ENCODE peak calls at places on chromosomes 11 and 22, in four cellular contexts. A, U, X and H are unnamed samples.

GRCh38 chr11:28657378-28658030 is 549.3 kb downstream of the METTL15 start:
- DNase-seq in A (no peak), U (no peak), X (no peak), H (no peak)

GRCh38 chr11:76265771-76266241 is 59.5 kb upstream of the WNT11 start:
- DNase-seq in A (no peak), U (no peak), X (no peak), H (no peak)

GRCh38 chr22:45069925-45070324 is 60.1 kb upstream of the PHF21B start:
- DNase-seq in A (no peak), U (no peak), X (no peak), H (no peak)

GRCh38 chr22:27952091-27952490 is 33.0 kb upstream of the PITPNB start:
- DNase-seq in A (no peak), U (peak), X (no peak), H (no peak)

GRCh38 chr11:71425409-71425808 is 22.8 kb downstream of the DHCR7 start:
- DNase-seq in A (no peak), U (no peak), X (no peak), H (no peak)

GRCh38 chr11:133894956-133895549 is 49.7 kb upstream of the SPATA19 start:
- DNase-seq in A (no peak), U (no peak), X (no peak), H (no peak)

GRCh38 chr11:117625237-117625636 is 171.8 kb downstream of the DSCAML1 start:
- DNase-seq in A (no peak), U (no peak), X (no peak), H (no peak)

GRCh38 chr22:38180841-38181452 is 683 bp downstream of the PLA2G6 start:
- DNase-seq in A (peak), U (peak), X (no peak), H (no peak)

GRCh38 chr22:29204617-29205183 is 996 bp upstream of the EMID1 start:
- DNase-seq in A (no peak), U (no peak), X (no peak), H (no peak)

GRCh38 chr11:111633756-111634362 is 31.6 kb downstream of the SIK2 start:
- DNase-seq in A (no peak), U (peak), X (no peak), H (no peak)

GRCh38 chr11:111236355-111236754 is 9.2 kb upstream of the POU2AF2 start:
- DNase-seq in A (no peak), U (no peak), X (no peak), H (no peak)

GRCh38 chr11:2797741-2798361 is 87.7 kb downstream of the CDKN1C start:
- DNase-seq in A (no peak), U (no peak), X (no peak), H (no peak)

GRCh38 chr11:112086422-112087191 is at the start of the genes SDHD and TIMM8B:
- DNase-seq in A (peak), U (peak), X (peak), H (peak)

GRCh38 chr11:47233989-47234668 is 14.5 kb downstream of the ACP2 start:
- DNase-seq in A (peak), U (peak), X (no peak), H (peak)

GRCh38 chr22:44894782-44895181 is 115.0 kb downstream of the PHF21B start:
- DNase-seq in A (no peak), U (no peak), X (no peak), H (no peak)

GRCh38 chr11:4038973-4039372 is 55.6 kb upstream of the RRM1 start:
- DNase-seq in A (no peak), U (no peak), X (no peak), H (no peak)

GRCh38 chr11:117900720-117901440 is 24.4 kb upstream of the FXYD6 start:
- DNase-seq in A (no peak), U (no peak), X (no peak), H (no peak)

GRCh38 chr11:31882951-31883392 is 71.8 kb upstream of the PAX6 start:
- DNase-seq in A (no peak), U (no peak), X (peak), H (no peak)